ENCODE peak calls at places on chromosomes 3 and 15, in four cellular contexts. Q is neural progenitor cell, V is hepatocyte, G is heart left ventricle. T is an unnamed sample. For H3K4me1, the result is how much of the 10 kb centered on the place peaks cover.

GRCh38 chr15:45499426-45499825 is 23.1 kb downstream of the SLC30A4 start:
- DNase-seq in Q (no peak), V (no peak), G (no peak), T (no peak)

GRCh38 chr3:14143826-14144225 is 19.0 kb downstream of the TMEM43 start:
- DNase-seq in Q (no peak), V (peak), G (no peak), T (peak)

GRCh38 chr3:139189943-139190342 is 145.3 kb upstream of the PRR23C start:
- DNase-seq in Q (no peak), V (no peak), G (no peak), T (no peak)

GRCh38 chr3:157611176-157611575 is 108.0 kb upstream of the VEPH1 start:
- DNase-seq in Q (no peak), V (no peak), G (no peak), T (no peak)

GRCh38 chr3:178419078-178419477 is 117.2 kb upstream of the KCNMB2 start:
- DNase-seq in Q (no peak), V (peak), G (no peak), T (no peak)

GRCh38 chr15:60392986-60393811 is 4.6 kb downstream of the ANXA2 start:
- DNase-seq in Q (no peak), V (peak), G (peak), T (peak)

GRCh38 chr3:185204894-185205293 is 49.0 kb downstream of the EHHADH start:
- DNase-seq in Q (no peak), V (no peak), G (no peak), T (no peak)

GRCh38 chr3:46578973-46579755 is 13.1 kb upstream of the LRRC2 start:
- DNase-seq in Q (no peak), V (no peak), G (no peak), T (no peak)

GRCh38 chr3:145767909-145768308 is 393.1 kb downstream of the PLOD2 start:
- DNase-seq in Q (no peak), V (no peak), G (no peak), T (no peak)

GRCh38 chr3:156817931-156818765 is 8.0 kb upstream of the LEKR1 start:
- DNase-seq in Q (no peak), V (no peak), G (no peak), T (no peak)

GRCh38 chr3:157098823-157099185 is 61.1 kb downstream of the CCNL1 start:
- DNase-seq in Q (no peak), V (no peak), G (no peak), T (no peak)

GRCh38 chr3:187150599-187150998 is 11.3 kb upstream of the RPL39L start:
- DNase-seq in Q (no peak), V (no peak), G (no peak), T (no peak)

DNA sequence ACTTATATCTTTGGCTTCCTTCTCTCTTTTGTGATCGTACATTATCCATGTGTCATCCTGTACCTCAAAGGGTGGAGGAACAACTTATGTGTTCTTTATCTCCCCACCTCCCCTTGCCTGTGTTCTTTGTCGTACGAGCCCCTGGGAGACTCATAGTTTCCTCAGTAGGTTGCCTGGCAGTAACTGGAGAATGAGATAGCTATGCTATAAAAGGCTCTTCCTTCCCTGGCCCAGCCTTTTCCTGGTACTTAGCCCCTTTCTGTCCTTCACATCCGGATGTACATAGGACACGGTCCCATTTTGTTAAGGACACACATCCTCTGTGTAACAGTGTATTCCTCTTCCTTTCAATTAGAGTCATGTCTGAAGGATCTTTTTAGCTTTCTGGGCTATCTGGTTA is 32.1 kb downstream of the PLCL2 start:
- DNase-seq in Q (no peak), V (no peak), G (peak), T (no peak)
- H3K27ac ChIP-seq in Q (no peak), V (peak), G (peak), T (no peak)

GRCh38 chr3:52250122-52250521 is 4.6 kb downstream of the PPM1M start:
- DNase-seq in Q (no peak), V (no peak), G (no peak), T (no peak)
- H3K4me1 ChIP-seq in Q (under half), V (under half), G (under half), T (under half)

GRCh38 chr3:122014741-122015140 is 7.3 kb downstream of the ILDR1 start:
- DNase-seq in Q (no peak), V (no peak), G (no peak), T (no peak)
- H3K27ac ChIP-seq in Q (no peak), V (no peak), G (no peak), T (no peak)

GRCh38 chr3:123313889-123314288 is 112.1 kb downstream of the SEC22A start:
- DNase-seq in Q (no peak), V (no peak), G (peak), T (no peak)

GRCh38 chr3:123310741-123311140 is 109.0 kb downstream of the SEC22A start:
- DNase-seq in Q (no peak), V (no peak), G (peak), T (no peak)

GRCh38 chr3:123314409-123315270 is 112.9 kb downstream of the SEC22A start:
- DNase-seq in Q (peak), V (no peak), G (no peak), T (no peak)

GRCh38 chr3:123311201-123311600 is 109.5 kb downstream of the SEC22A start:
- DNase-seq in Q (no peak), V (no peak), G (peak), T (no peak)

GRCh38 chr3:123312331-123313265 is 110.9 kb downstream of the SEC22A start:
- DNase-seq in Q (no peak), V (no peak), G (peak), T (no peak)
- H3K4me1 ChIP-seq in Q (under half), V (under half), G (under half), T (under half)

GRCh38 chr3:106338582-106339219 is 469.9 kb upstream of the CBLB start:
- DNase-seq in Q (no peak), V (no peak), G (no peak), T (no peak)

GRCh38 chr3:106342386-106342785 is 473.6 kb upstream of the CBLB start:
- DNase-seq in Q (no peak), V (no peak), G (no peak), T (no peak)

GRCh38 chr3:106337116-106337515 is 468.3 kb upstream of the CBLB start:
- DNase-seq in Q (no peak), V (no peak), G (no peak), T (no peak)

GRCh38 chr3:106341090-106341489 is 472.3 kb upstream of the CBLB start:
- DNase-seq in Q (no peak), V (no peak), G (no peak), T (no peak)

GRCh38 chr3:106339551-106339950 is 470.7 kb upstream of the CBLB start:
- DNase-seq in Q (no peak), V (no peak), G (no peak), T (no peak)
- H3K27ac ChIP-seq in Q (no peak), V (no peak), G (no peak), T (no peak)

GRCh38 chr15:27498700-27499099 is 527.7 kb downstream of the GABRG3 start:
- DNase-seq in Q (no peak), V (no peak), G (no peak), T (no peak)

GRCh38 chr15:27495963-27496459 is 525.0 kb downstream of the GABRG3 start:
- DNase-seq in Q (no peak), V (no peak), G (no peak), T (no peak)

GRCh38 chr15:27499719-27500118 is 528.7 kb downstream of the GABRG3 start:
- DNase-seq in Q (no peak), V (no peak), G (no peak), T (no peak)

GRCh38 chr15:27499191-27499590 is 528.2 kb downstream of the GABRG3 start:
- DNase-seq in Q (peak), V (no peak), G (no peak), T (no peak)

GRCh38 chr15:27500206-27500605 is 529.2 kb downstream of the GABRG3 start:
- DNase-seq in Q (no peak), V (no peak), G (no peak), T (no peak)
- H3K4me1 ChIP-seq in Q (under half), V (under half), G (under half), T (under half)

DNA sequence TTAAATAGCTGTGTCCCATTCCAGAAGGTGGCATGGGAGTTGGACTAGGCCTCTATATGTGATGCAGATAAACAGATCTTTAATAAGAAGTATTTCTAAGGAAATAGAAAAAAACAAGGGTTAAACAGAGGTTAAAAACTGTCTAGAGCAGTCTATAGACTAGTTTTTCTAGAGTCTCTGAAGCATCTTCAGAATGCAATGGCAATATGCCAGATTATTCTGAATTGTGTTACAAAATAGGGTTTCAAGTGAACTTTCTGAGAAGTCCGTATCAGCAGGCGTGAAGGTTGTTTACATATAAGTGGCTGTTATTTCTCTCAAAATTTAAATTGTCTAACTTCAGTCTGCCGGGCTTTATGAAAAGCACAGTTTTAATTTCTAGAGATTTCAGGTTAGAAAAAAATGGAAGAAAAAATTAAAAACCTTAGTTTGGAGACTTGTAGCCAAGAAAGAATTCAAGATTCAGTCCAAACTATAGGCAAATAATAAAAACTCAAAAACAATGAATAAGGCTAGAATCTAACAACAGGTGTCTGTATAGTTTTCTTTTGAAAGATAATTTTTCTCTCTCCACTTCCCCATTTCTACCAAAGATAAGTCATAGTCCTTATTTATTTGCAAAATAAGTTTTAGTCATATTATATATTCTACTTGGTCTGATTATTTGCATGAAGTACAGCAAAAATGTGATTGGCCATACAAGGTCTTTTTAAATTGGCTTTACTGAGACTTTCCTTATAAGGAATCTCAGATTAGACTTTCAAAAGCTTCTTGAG is 55.2 kb downstream of the OSTN start:
- DNase-seq in Q (no peak), V (no peak), G (no peak), T (no peak)
- H3K27ac ChIP-seq in Q (no peak), V (no peak), G (no peak), T (no peak)

GRCh38 chr15:77768107-77768506 is 135.4 kb upstream of the LINGO1 start:
- DNase-seq in Q (no peak), V (no peak), G (no peak), T (no peak)

GRCh38 chr15:77769700-77770099 is 137.0 kb upstream of the LINGO1 start:
- DNase-seq in Q (no peak), V (no peak), G (no peak), T (no peak)

GRCh38 chr15:77762747-77763146 is 130.0 kb upstream of the LINGO1 start:
- DNase-seq in Q (no peak), V (no peak), G (no peak), T (no peak)

GRCh38 chr15:77759896-77760592 is 127.3 kb upstream of the LINGO1 start:
- DNase-seq in Q (no peak), V (no peak), G (no peak), T (no peak)

GRCh38 chr15:77764095-77764494 is 131.4 kb upstream of the LINGO1 start:
- DNase-seq in Q (no peak), V (no peak), G (no peak), T (no peak)
- H3K4me1 ChIP-seq in Q (under half), V (under half), G (under half), T (under half)

GRCh38 chr15:67505675-67506572 is 15.0 kb upstream of the C15orf61 start:
- DNase-seq in Q (no peak), V (no peak), G (no peak), T (no peak)
- H3K27ac ChIP-seq in Q (no peak), V (no peak), G (no peak), T (no peak)

GRCh38 chr3:123370819-123371218 is 78.1 kb downstream of the ADCY5 start:
- DNase-seq in Q (no peak), V (no peak), G (peak), T (peak)

GRCh38 chr3:123361019-123361418 is 87.9 kb downstream of the ADCY5 start:
- DNase-seq in Q (no peak), V (no peak), G (no peak), T (no peak)

GRCh38 chr3:123369085-123369484 is 79.8 kb downstream of the ADCY5 start:
- DNase-seq in Q (no peak), V (no peak), G (no peak), T (peak)

GRCh38 chr3:123367467-123368154 is 81.3 kb downstream of the ADCY5 start:
- DNase-seq in Q (no peak), V (no peak), G (peak), T (no peak)

DNA sequence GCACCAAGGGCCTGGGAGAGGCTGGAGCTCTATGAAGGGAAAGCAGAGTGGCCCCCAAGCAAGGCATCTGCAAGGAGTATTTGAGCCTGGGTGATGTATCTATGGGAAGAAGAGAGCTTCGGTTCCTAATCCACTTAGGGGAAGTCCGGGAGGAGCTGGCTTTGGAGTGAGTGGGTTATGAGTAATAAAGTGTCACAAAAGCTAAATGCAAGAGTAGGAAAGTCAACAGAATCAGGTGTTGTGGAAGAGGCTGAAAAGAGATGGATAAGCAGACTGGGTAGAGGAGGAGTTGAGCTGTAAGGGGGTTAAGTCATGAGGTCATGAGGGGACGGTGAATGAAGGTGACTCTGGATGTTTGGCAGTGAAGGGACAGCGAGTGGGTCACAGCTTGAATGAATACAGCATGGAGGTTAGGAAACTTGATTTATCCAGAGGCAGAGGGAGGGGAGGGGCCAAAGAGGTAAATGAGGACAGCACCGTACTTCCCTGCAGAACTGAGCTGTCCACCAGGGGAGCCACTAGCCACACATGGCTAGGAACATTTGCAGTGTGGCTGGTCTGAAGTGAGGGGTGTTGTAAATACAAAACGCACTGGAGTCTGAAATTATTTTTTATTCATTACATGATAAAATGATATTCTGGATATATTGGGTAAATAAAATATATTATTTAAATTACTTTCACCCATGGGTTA is 83.3 kb downstream of the ADCY5 start:
- DNase-seq in Q (peak), V (peak), G (peak), T (no peak)
- H3K4me1 ChIP-seq in Q (under half), V (under half), G (under half), T (under half)

T was measured in tibial artery.